ENCODE peak calls at places on chromosomes 7 and 10, in four cellular contexts. I is IMR-90, K is K562, Z is SK-N-SH. M is an unnamed sample.
A peak's percentile ranks its signal among the peaks of the same experiment; 100 is the strongest.

GRCh38 chr10:92811986-92812385 is 36.3 kb upstream of the EXOC6 start:
- DNase-seq in I (no peak), K (no peak), Z (peak; percentile 60), M (no peak)

GRCh38 chr10:44060719-44061118 is 324.2 kb downstream of the CXCL12 start:
- DNase-seq in I (no peak), K (no peak), Z (no peak), M (no peak)

GRCh38 chr7:101990811-101991418 is 173.5 kb downstream of the CUX1 start:
- DNase-seq in I (no peak), K (no peak), Z (no peak), M (no peak)

GRCh38 chr7:6533893-6534804 is 17.1 kb downstream of the GRID2IP start:
- DNase-seq in I (no peak), K (no peak), Z (no peak), M (no peak)

GRCh38 chr7:20385121-20385520 is 54.4 kb downstream of the ITGB8 start:
- DNase-seq in I (peak; percentile 89), K (no peak), Z (no peak), M (no peak)

GRCh38 chr10:86102031-86102430 is 264.6 kb downstream of the GRID1 start:
- DNase-seq in I (no peak), K (no peak), Z (no peak), M (no peak)

GRCh38 chr10:77602231-77602912 is 35.2 kb downstream of the KCNMA1 start:
- DNase-seq in I (peak; percentile 89), K (no peak), Z (no peak), M (no peak)

GRCh38 chr7:7516156-7516555 is 19.5 kb downstream of the COL28A1 start:
- DNase-seq in I (no peak), K (no peak), Z (no peak), M (no peak)

GRCh38 chr10:79286318-79286951 is 60.8 kb upstream of the PPIF start:
- DNase-seq in I (peak; percentile 29), K (peak; percentile 69), Z (peak; percentile 77), M (no peak)

GRCh38 chr7:867406-868188 is 8.8 kb upstream of the GET4 start:
- DNase-seq in I (peak; percentile 54), K (no peak), Z (no peak), M (peak; percentile 21)

GRCh38 chr7:106866298-106867281 is 1.5 kb downstream of the PIK3CG start:
- DNase-seq in I (no peak), K (peak; percentile 54), Z (no peak), M (no peak)

GRCh38 chr7:102412548-102412947 is 16.4 kb downstream of the PRKRIP1 start:
- DNase-seq in I (peak; percentile 13), K (peak; percentile 67), Z (peak; percentile 73), M (peak; percentile 46)

GRCh38 chr10:31426425-31426824 is 107.4 kb downstream of the ZEB1 start:
- DNase-seq in I (peak; percentile 94), K (no peak), Z (no peak), M (no peak)

GRCh38 chr10:52216852-52217251 is 97.2 kb upstream of the DKK1 start:
- DNase-seq in I (peak; percentile 93), K (no peak), Z (peak; percentile 8), M (no peak)

GRCh38 chr10:48809261-48809660 is 124.6 kb downstream of the WDFY4 start:
- DNase-seq in I (no peak), K (no peak), Z (no peak), M (no peak)

GRCh38 chr7:99623702-99624447 is 7.1 kb downstream of the ZSCAN25 start:
- DNase-seq in I (no peak), K (no peak), Z (no peak), M (no peak)

GRCh38 chr7:19122018-19122588 is 4.7 kb upstream of the TWIST1 start:
- DNase-seq in I (peak; percentile 72), K (no peak), Z (peak; percentile 54), M (peak; percentile 23)

GRCh38 chr10:43594944-43595589 is 11.2 kb upstream of the ZNF485 start:
- DNase-seq in I (peak; percentile 50), K (no peak), Z (no peak), M (no peak)

GRCh38 chr7:143258830-143259229 is 4.4 kb upstream of the GSTK1 start:
- DNase-seq in I (peak; percentile 20), K (peak; percentile 54), Z (no peak), M (no peak)

GRCh38 chr7:41930538-41931262 is 227.8 kb upstream of the INHBA start:
- DNase-seq in I (peak; percentile 61), K (no peak), Z (no peak), M (no peak)

GRCh38 chr7:38068461-38068860 is 109.6 kb upstream of the STARD3NL start:
- DNase-seq in I (no peak), K (no peak), Z (no peak), M (no peak)

GRCh38 chr10:103246328-103246727 is 641 bp downstream of the RPEL1 start:
- DNase-seq in I (no peak), K (no peak), Z (no peak), M (no peak)

GRCh38 chr10:98055875-98056516 is 25.6 kb upstream of the CRTAC1 start:
- DNase-seq in I (peak; percentile 6), K (peak; percentile 18), Z (no peak), M (no peak)

GRCh38 chr10:75782463-75783248 is 351.2 kb downstream of the LRMDA start:
- DNase-seq in I (no peak), K (no peak), Z (no peak), M (no peak)

GRCh38 chr10:5888843-5889623 is 660 bp downstream of the ANKRD16 start:
- DNase-seq in I (no peak), K (no peak), Z (peak; percentile 74), M (peak; percentile 32)

GRCh38 chr10:69232736-69233135 is 12.6 kb downstream of the HKDC1 start:
- DNase-seq in I (no peak), K (no peak), Z (no peak), M (no peak)

GRCh38 chr7:27172823-27173411 is 1.2 kb downstream of the HOXA10 start:
- DNase-seq in I (no peak), K (no peak), Z (peak; percentile 66), M (peak; percentile 40)
- TF ChIP-seq RCOR1 in I (no peak), K (no peak), Z (no peak), M (no peak)

GRCh38 chr10:133379152-133379800 is at the start of gene PAOX:
- DNase-seq in I (peak; percentile 46), K (peak; percentile 85), Z (peak; percentile 93), M (peak; percentile 59)

GRCh38 chr10:133377818-133378250 is 1.2 kb upstream of the PAOX start:
- DNase-seq in I (no peak), K (no peak), Z (no peak), M (no peak)

GRCh38 chr10:133377025-133377817 is 1.8 kb upstream of the PAOX start:
- DNase-seq in I (no peak), K (no peak), Z (no peak), M (no peak)

GRCh38 chr10:133379801-133380666 is 972 bp downstream of the PAOX start:
- DNase-seq in I (no peak), K (no peak), Z (no peak), M (no peak)

DNA sequence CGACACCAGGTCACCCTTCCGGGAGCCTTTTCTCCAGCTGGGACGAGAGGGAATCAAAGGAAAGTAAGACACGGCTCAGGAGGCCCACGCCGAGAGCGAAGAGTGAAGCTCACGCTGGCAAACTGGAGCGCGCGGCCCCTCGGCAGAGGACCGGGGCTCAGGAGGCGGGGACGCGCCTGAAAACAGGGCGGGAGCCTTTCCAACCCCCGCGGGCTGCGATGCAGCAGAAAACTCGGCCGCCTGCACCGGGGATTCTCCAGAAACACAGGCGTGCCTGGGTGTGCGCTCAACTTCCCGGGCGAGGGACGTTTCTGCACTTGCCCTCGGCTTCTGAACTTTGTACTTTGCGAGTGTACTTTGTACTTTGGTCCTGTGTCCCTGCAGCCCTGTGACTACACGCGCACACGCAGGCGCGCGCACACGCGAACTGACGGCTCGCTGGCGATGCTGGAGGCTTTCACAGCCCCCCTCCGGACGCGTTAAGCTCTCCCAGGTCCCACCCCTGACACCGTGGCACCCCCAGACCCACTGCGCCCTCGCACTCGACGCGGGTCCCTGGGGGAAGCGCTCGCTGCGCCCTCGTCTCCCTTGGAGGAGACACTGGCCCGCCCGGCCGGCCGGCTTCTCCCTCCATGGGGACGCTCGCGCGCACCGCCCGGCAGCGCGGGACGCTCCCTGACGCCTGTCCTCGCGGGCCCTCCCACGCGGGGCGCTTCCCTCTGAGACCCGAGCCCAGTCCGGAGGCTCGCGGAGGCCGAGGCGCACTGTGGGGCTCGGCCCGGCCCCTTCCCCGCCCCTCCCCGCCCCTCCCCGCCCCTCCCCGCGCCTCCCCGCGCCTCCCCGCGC is 588 bp upstream of the PAOX start:
- DNase-seq in I (peak; percentile 32), K (peak; percentile 60), Z (peak; percentile 82), M (peak; percentile 48)
- TF ChIP-seq RFX5 in I (no peak), K (no peak), Z (no peak), M (no peak)

DNA sequence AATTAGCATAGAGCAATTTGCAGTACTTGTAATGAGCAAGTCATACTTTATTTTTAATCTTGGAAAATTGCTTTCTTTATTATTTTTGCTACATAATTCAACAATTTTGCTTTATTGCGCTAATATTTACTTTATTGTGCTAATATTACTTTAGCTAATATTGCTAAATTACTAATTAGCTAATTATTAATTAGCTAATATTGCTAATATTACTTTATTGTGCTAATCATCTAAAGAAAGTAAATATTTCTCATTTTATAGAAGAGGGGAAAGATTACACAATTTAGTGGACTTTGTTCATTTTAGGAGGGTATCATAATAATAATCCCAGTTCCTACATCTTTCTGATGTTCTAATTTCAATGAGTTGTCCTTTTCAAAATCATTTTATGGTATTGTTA is 61.2 kb downstream of the RUNDC3B start:
- DNase-seq in I (no peak), K (no peak), Z (no peak), M (no peak)
- TF ChIP-seq RCOR1 in I (no peak), K (no peak), Z (no peak), M (no peak)

DNA sequence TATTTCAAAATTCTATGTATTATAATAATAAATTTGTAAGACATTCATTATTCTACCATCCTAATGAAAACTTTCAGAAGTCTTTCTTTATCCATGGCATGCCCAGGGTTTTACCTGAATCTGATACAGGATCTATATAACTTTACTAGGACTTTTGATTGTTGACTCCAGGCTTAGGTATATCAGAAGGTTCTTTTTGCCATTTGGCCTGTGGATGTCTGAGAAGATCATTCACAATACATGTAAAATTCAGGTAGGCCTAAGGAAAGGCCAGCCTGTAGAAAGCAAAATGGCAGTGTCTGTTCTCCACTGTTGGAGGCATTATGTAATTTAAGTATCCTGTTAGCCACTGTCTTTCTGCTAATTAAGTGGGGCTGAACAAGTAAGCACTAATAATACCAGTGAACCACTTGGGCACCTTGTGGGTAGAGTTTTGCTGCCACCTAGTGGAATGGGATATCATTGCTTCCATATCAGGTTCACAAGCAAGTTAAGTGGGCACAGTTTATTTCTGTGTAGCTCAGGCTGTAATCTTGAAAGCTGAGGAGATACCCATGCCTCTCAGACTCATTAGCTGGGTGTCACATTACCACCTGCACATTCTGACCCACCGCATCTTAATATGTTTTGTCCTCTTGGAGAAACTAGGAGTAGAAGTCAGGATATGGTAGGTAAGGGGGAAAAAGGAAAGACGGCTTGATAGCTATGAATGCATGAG is 105.5 kb downstream of the SEPTIN7 start:
- DNase-seq in I (peak; percentile 81), K (peak; percentile 32), Z (peak; percentile 57), M (peak; percentile 84)
- TF ChIP-seq RFX5 in I (no peak), K (no peak), Z (no peak), M (no peak)

GRCh38 chr7:42986213-42986612 is 54.0 kb downstream of the MRPL32 start:
- DNase-seq in I (no peak), K (no peak), Z (no peak), M (no peak)
- TF ChIP-seq RCOR1 in I (no peak), K (no peak), Z (no peak), M (no peak)

M was measured in A549.